ENCODE peak calls at places on chromosomes 6 and 20, in five cellular contexts. X, M, H, Z and I are unnamed samples.

GRCh38 chr6:28105286-28105685 is 19.1 kb upstream of the ZSCAN16 start:
- DNase-seq in Z (no peak), M (no peak), H (no peak), X (no peak), I (no peak)

GRCh38 chr20:20731000-20731944 is 18.8 kb upstream of the RALGAPA2 start:
- DNase-seq in Z (no peak), M (no peak), X (no peak), H (no peak), I (no peak)

GRCh38 chr20:63081831-63082230 is 75.1 kb upstream of the BHLHE23 start:
- DNase-seq in X (no peak), M (no peak), Z (no peak), H (no peak), I (no peak)

GRCh38 chr6:106084973-106085686 is 1.0 kb upstream of the PRDM1 start:
- DNase-seq in X (no peak), Z (no peak), M (peak; percentile 34), H (no peak), I (no peak)

GRCh38 chr20:32648761-32649615 is 24.8 kb downstream of the C20orf203 start:
- DNase-seq in X (no peak), Z (no peak), H (no peak), M (no peak), I (no peak)

GRCh38 chr6:31158863-31159855 is 770 bp downstream of the TCF19 start:
- DNase-seq in M (no peak), Z (no peak), H (no peak), X (peak; percentile 58), I (no peak)

GRCh38 chr6:124487778-124488431 is 474.3 kb upstream of the RNF217 start:
- DNase-seq in X (no peak), Z (no peak), M (no peak), H (no peak), I (no peak)

GRCh38 chr6:132698608-132699007 is 15.2 kb downstream of the VNN1 start:
- DNase-seq in M (no peak), Z (no peak), H (no peak), X (peak; percentile 16), I (no peak)

GRCh38 chr6:130968486-130968885 is 94.6 kb downstream of the EPB41L2 start:
- DNase-seq in H (no peak), M (no peak), Z (no peak), X (no peak), I (no peak)

GRCh38 chr6:108438918-108439317 is 121.8 kb upstream of the FOXO3 start:
- DNase-seq in X (no peak), M (no peak), Z (no peak), H (no peak), I (no peak)

GRCh38 chr20:2150660-2151059 is 49.0 kb downstream of the STK35 start:
- DNase-seq in H (no peak), X (no peak), M (no peak), Z (no peak), I (no peak)

GRCh38 chr6:113619077-113619476 is 238.1 kb upstream of the MARCKS start:
- DNase-seq in H (no peak), Z (no peak), M (no peak), X (no peak), I (no peak)

GRCh38 chr6:22145823-22146379 is 150.9 kb downstream of the PRL start:
- DNase-seq in X (no peak), Z (no peak), H (no peak), M (peak; percentile 61), I (no peak)

GRCh38 chr6:6863957-6864639 is 243.7 kb upstream of the RREB1 start:
- DNase-seq in M (no peak), H (no peak), Z (no peak), X (no peak), I (no peak)

GRCh38 chr6:167683028-167683862 is 143.5 kb upstream of the AFDN start:
- DNase-seq in H (no peak), X (no peak), Z (no peak), M (no peak), I (no peak)

GRCh38 chr6:119076173-119076965 is 2.1 kb downstream of the FAM184A start:
- DNase-seq in H (no peak), X (no peak), M (no peak), Z (no peak), I (no peak)

GRCh38 chr6:146870765-146871164 is 272.0 kb downstream of the ADGB start:
- DNase-seq in M (no peak), X (no peak), Z (no peak), H (no peak), I (no peak)

GRCh38 chr6:50030777-50031562 is 9.2 kb upstream of the DEFB110 start:
- DNase-seq in H (no peak), Z (peak; percentile 2), M (no peak), X (no peak), I (no peak)

GRCh38 chr6:34065470-34066283 is 80.2 kb downstream of the GRM4 start:
- DNase-seq in Z (no peak), M (no peak), X (no peak), H (no peak), I (no peak)

GRCh38 chr20:22732751-22733150 is 148.4 kb upstream of the FOXA2 start:
- DNase-seq in X (no peak), M (no peak), Z (no peak), H (no peak), I (no peak)

GRCh38 chr20:36575066-36575743 is 1.8 kb downstream of the TGIF2 start:
- DNase-seq in Z (peak; percentile 43), H (no peak), M (peak; percentile 27), X (no peak), I (peak; percentile 57)

GRCh38 chr20:7366189-7366588 is 574.1 kb downstream of the HAO1 start:
- DNase-seq in M (no peak), X (no peak), H (no peak), Z (no peak), I (no peak)

GRCh38 chr6:94894300-94894699 is 683.0 kb upstream of the MANEA start:
- DNase-seq in Z (no peak), H (no peak), M (no peak), X (no peak), I (no peak)

GRCh38 chr6:63352587-63353281 is 33.0 kb upstream of the LGSN start:
- DNase-seq in Z (peak; percentile 22), M (peak; percentile 14), X (peak; percentile 81), H (no peak), I (no peak)

GRCh38 chr6:42028234-42029061 is 21.9 kb upstream of the TAF8 start:
- DNase-seq in H (no peak), M (no peak), X (no peak), Z (no peak), I (no peak)

GRCh38 chr6:12119085-12119588 is 107.0 kb downstream of the HIVEP1 start:
- DNase-seq in M (no peak), X (peak; percentile 61), H (no peak), Z (no peak), I (no peak)

GRCh38 chr6:128161263-128161662 is 260.4 kb upstream of the THEMIS start:
- DNase-seq in M (no peak), X (no peak), Z (no peak), H (no peak), I (no peak)

GRCh38 chr6:4474810-4475209 is 301.4 kb upstream of the CDYL start:
- DNase-seq in H (no peak), Z (no peak), X (peak; percentile 27), M (no peak), I (no peak)

GRCh38 chr6:1254326-1254725 is 57.6 kb upstream of the FOXQ1 start:
- DNase-seq in Z (no peak), M (no peak), H (no peak), X (no peak), I (no peak)

GRCh38 chr6:2884817-2885216 is 18.3 kb downstream of the SERPINB9 start:
- DNase-seq in X (no peak), M (no peak), Z (no peak), H (no peak), I (no peak)

GRCh38 chr6:168387426-168387825 is 53.6 kb upstream of the SMOC2 start:
- DNase-seq in H (no peak), M (no peak), Z (no peak), X (no peak), I (no peak)